ENCODE peak calls at places on chromosome 21, in ten cellular contexts. U is PC-3, W is A549, Y is left lung, T is lower lobe of right lung, B is aorta, O is body of pancreas, K is heart right ventricle, M is Panc1, X is upper lobe of right lung. G is an unnamed sample.

GRCh38 chr21:17050646-17051045 is 462.2 kb upstream of the CXADR start:
- ATAC-seq in U (no peak), W (no peak), Y (no peak), T (no peak), B (no peak), O (no peak), K (no peak), M (no peak), X (no peak), G (no peak)

GRCh38 chr21:15084668-15085067 is 19.9 kb upstream of the NRIP1 start:
- ATAC-seq in U (no peak), W (no peak), Y (no peak), T (no peak), B (no peak), O (peak), K (no peak), M (no peak), X (no peak), G (no peak)

GRCh38 chr21:9758888-9759287 is 762.5 kb upstream of the TPTE start:
- ATAC-seq in U (no peak), W (no peak), Y (no peak), T (no peak), B (peak), O (no peak), K (no peak), M (no peak), X (peak), G (no peak)

GRCh38 chr21:42373181-42373907 is 7.0 kb upstream of the TFF1 start:
- ATAC-seq in U (no peak), W (no peak), Y (no peak), T (no peak), B (no peak), O (no peak), K (no peak), M (no peak), X (no peak), G (no peak)

GRCh38 chr21:35368326-35368725 is 319.2 kb upstream of the RUNX1 start:
- ATAC-seq in U (peak), W (no peak), Y (no peak), T (no peak), B (no peak), O (no peak), K (no peak), M (no peak), X (no peak), G (no peak)

GRCh38 chr21:39109163-39109530 is 74.1 kb downstream of the PSMG1 start:
- ATAC-seq in U (no peak), W (no peak), Y (no peak), T (no peak), B (no peak), O (no peak), K (no peak), M (no peak), X (no peak), G (no peak)

GRCh38 chr21:42794551-42794950 is 84.8 kb downstream of the WDR4 start:
- ATAC-seq in U (no peak), W (no peak), Y (no peak), T (no peak), B (no peak), O (no peak), K (no peak), M (no peak), X (no peak), G (no peak)

GRCh38 chr21:23686737-23687136 is 1920.5 kb downstream of the MRPL39 start:
- ATAC-seq in U (no peak), W (no peak), Y (no peak), T (no peak), B (no peak), O (no peak), K (no peak), M (no peak), X (no peak), G (no peak)

GRCh38 chr21:39149882-39150281 is 33.4 kb downstream of the PSMG1 start:
- ATAC-seq in U (no peak), W (no peak), Y (no peak), T (no peak), B (no peak), O (no peak), K (no peak), M (no peak), X (no peak), G (no peak)

GRCh38 chr21:41983229-41983628 is 26.9 kb downstream of the ZBTB21 start:
- ATAC-seq in U (no peak), W (no peak), Y (no peak), T (no peak), B (no peak), O (no peak), K (no peak), M (no peak), X (no peak), G (no peak)

GRCh38 chr21:16322423-16322822 is 592.6 kb downstream of the USP25 start:
- ATAC-seq in U (no peak), W (no peak), Y (no peak), T (no peak), B (no peak), O (no peak), K (peak), M (no peak), X (no peak), G (no peak)

GRCh38 chr21:32370971-32371766 is 21.6 kb downstream of the URB1 start:
- ATAC-seq in U (no peak), W (no peak), Y (no peak), T (no peak), B (no peak), O (no peak), K (no peak), M (no peak), X (no peak), G (no peak)

GRCh38 chr21:43304621-43305335 is 122.2 kb downstream of the SIK1 start:
- ATAC-seq in U (no peak), W (no peak), Y (no peak), T (no peak), B (no peak), O (no peak), K (no peak), M (no peak), X (no peak), G (no peak)

GRCh38 chr21:15018382-15018781 is 46.4 kb downstream of the NRIP1 start:
- ATAC-seq in U (no peak), W (no peak), Y (no peak), T (no peak), B (no peak), O (no peak), K (no peak), M (no peak), X (no peak), G (no peak)

GRCh38 chr21:15966651-15967050 is 236.9 kb downstream of the USP25 start:
- ATAC-seq in U (no peak), W (no peak), Y (no peak), T (no peak), B (no peak), O (no peak), K (no peak), M (no peak), X (no peak), G (no peak)

GRCh38 chr21:38937286-38937790 is 131.6 kb downstream of the ETS2 start:
- ATAC-seq in U (no peak), W (no peak), Y (no peak), T (peak), B (no peak), O (no peak), K (no peak), M (no peak), X (no peak), G (no peak)

GRCh38 chr21:14523234-14523633 is 22.9 kb downstream of the SAMSN1 start:
- ATAC-seq in U (no peak), W (no peak), Y (peak), T (peak), B (no peak), O (no peak), K (peak), M (no peak), X (peak), G (no peak)

GRCh38 chr21:35635994-35636393 is 424.3 kb downstream of the SETD4 start:
- ATAC-seq in U (no peak), W (no peak), Y (no peak), T (no peak), B (no peak), O (no peak), K (no peak), M (no peak), X (no peak), G (no peak)

DNA sequence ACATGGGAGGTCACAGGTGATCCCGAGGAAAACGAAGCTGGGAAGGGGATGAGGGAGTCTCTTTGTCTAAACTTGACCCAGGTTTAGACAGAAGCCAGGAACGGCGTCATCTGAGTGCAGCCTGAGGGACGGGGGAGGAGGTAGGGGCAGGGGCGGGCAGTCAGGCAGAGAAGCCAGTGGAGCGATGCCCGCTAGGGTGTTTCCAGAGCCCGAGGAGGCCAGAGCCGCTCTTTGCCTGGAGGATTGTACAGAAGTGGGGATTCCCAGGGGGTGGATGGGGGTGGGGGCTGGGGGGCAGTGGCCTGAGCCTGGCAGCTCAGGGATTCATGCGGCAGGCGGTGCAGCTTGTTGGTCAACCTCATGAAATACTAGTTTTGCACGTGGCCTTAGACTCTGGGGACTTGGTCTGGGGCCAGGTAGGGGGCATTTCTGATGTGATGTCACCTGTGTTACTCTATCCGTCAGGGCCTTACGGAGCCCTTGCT is 58.4 kb downstream of the VPS26C start:
- ATAC-seq in U (no peak), W (no peak), Y (no peak), T (peak), B (no peak), O (peak), K (peak), M (no peak), X (peak), G (no peak)
- H3K4me3 ChIP-seq in U (no peak), W (no peak), Y (no peak), T (no peak), B (no peak), O (no peak), K (no peak), M (no peak), X (no peak), G (no peak)

GRCh38 chr21:46054031-46054430 is 43.9 kb upstream of the COL6A2 start:
- ATAC-seq in U (no peak), W (no peak), Y (no peak), T (no peak), B (no peak), O (no peak), K (no peak), M (no peak), X (no peak), G (no peak)

GRCh38 chr21:46051821-46052675 is 45.9 kb upstream of the COL6A2 start:
- ATAC-seq in U (no peak), W (no peak), Y (no peak), T (no peak), B (no peak), O (no peak), K (no peak), M (no peak), X (no peak), G (no peak)

GRCh38 chr21:46051379-46051770 is 46.5 kb upstream of the COL6A2 start:
- ATAC-seq in U (no peak), W (no peak), Y (no peak), T (no peak), B (no peak), O (no peak), K (no peak), M (no peak), X (no peak), G (no peak)

GRCh38 chr21:46054447-46054846 is 43.5 kb upstream of the COL6A2 start:
- ATAC-seq in U (no peak), W (no peak), Y (no peak), T (peak), B (no peak), O (no peak), K (no peak), M (peak), X (peak), G (peak)

DNA sequence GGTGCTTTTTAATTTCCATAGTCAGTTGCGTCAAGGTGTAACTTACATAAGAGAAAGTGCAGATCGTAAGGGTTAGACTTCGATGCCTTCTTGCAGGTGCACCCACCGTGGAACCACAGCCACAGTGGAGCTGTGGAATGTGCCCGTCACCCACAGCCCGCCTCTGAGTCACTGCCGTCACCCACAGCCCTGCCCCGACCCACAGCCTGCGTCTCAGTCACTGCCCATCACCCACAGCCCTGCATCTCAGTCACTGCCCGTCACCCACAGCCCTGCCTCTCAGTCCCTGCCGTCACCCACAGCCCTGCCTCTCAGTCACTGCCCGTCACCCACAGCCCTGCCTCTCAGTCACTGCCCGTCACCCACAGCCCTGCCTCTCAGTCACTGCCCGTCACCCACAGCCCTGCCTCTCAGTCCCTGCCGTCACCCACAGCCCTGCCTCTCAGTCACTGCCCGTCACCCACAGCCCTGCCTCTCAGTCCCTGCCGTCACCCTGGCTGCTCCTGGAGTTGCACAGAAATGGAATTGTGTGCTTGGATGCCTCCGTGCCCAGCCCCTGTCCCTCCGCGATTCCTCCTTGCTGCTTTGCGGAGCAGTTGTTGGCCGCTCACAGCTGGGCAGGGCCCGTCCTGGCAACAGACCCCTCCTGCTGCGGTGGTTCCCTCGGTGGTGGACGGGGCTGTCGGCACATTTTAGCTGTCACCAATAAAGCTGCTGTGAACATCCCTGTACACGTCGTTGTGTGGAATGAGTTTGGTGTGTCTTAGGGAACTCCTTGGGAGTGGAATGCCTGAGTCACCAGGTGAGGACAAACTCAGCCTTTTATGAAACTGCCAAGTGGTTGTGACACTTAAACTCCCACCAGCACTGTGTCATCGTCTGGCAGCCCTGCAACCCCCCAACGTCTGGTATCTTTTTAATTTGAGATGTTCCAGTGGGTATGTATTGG is 44.9 kb upstream of the COL6A2 start:
- ATAC-seq in U (peak), W (peak), Y (no peak), T (no peak), B (no peak), O (no peak), K (no peak), M (peak), X (no peak), G (no peak)
- H3K4me3 ChIP-seq in U (peak), W (no peak), Y (no peak), T (no peak), B (no peak), O (no peak), K (no peak), M (no peak), X (no peak), G (no peak)

GRCh38 chr21:44456207-44456914 is 1.1 kb downstream of the LRRC3 start:
- ATAC-seq in U (no peak), W (no peak), Y (no peak), T (no peak), B (no peak), O (no peak), K (no peak), M (peak), X (no peak), G (no peak)
- H3K4me3 ChIP-seq in U (peak), W (peak), Y (peak), T (peak), B (peak), O (no peak), K (no peak), M (peak), X (peak), G (peak)

GRCh38 chr21:31128234-31128633 is 90.0 kb upstream of the KRTAP19-8 start:
- ATAC-seq in U (no peak), W (no peak), Y (no peak), T (no peak), B (no peak), O (peak), K (no peak), M (no peak), X (no peak), G (no peak)
- H3K4me3 ChIP-seq in U (no peak), W (no peak), Y (no peak), T (no peak), B (no peak), O (no peak), K (no peak), M (no peak), X (no peak), G (no peak)

DNA sequence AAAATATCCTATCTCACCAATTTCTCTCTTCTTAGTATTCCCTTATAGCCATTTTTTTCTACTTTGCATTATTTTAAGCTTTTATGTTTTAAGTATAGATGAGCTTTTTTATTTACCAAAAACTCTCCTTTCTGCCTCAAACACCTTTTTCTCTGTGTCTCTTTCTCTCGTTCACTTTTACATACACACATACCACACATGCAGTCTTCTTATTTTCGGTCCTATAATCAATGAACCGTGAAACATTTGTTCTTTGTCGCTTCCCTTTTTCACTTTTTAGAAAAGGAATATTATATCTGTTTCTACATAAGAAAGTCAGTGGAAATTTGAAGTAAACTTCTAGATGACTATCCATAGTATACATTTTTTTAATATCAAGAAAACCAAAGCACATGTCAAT is 183.2 kb downstream of the MRPL39 start:
- ATAC-seq in U (no peak), W (no peak), Y (no peak), T (no peak), B (no peak), O (no peak), K (no peak), M (no peak), X (no peak), G (no peak)
- H3K4me3 ChIP-seq in U (no peak), W (no peak), Y (no peak), T (no peak), B (no peak), O (no peak), K (no peak), M (no peak), X (no peak), G (no peak)

GRCh38 chr21:44931137-44931500 is 8.7 kb upstream of the SLX9 start:
- ATAC-seq in U (peak), W (no peak), Y (no peak), T (peak), B (no peak), O (peak), K (no peak), M (no peak), X (peak), G (no peak)
- H3K4me3 ChIP-seq in U (peak), W (no peak), Y (peak), T (peak), B (no peak), O (no peak), K (no peak), M (no peak), X (peak), G (no peak)

GRCh38 chr21:46456750-46457149 is 1.9 kb upstream of the DIP2A start:
- ATAC-seq in U (no peak), W (no peak), Y (no peak), T (no peak), B (no peak), O (no peak), K (no peak), M (no peak), X (no peak), G (no peak)
- H3K4me3 ChIP-seq in U (peak), W (no peak), Y (no peak), T (no peak), B (no peak), O (no peak), K (no peak), M (no peak), X (no peak), G (no peak)

GRCh38 chr21:29985866-29986265 is 46.1 kb upstream of the GRIK1 start:
- ATAC-seq in U (no peak), W (no peak), Y (no peak), T (no peak), B (no peak), O (no peak), K (no peak), M (no peak), X (no peak), G (no peak)

GRCh38 chr21:29987762-29988161 is 48.0 kb upstream of the GRIK1 start:
- ATAC-seq in U (no peak), W (no peak), Y (no peak), T (no peak), B (no peak), O (no peak), K (no peak), M (no peak), X (no peak), G (no peak)

GRCh38 chr21:29991624-29992023 is 51.8 kb upstream of the GRIK1 start:
- ATAC-seq in U (no peak), W (no peak), Y (no peak), T (no peak), B (no peak), O (no peak), K (no peak), M (no peak), X (no peak), G (no peak)

DNA sequence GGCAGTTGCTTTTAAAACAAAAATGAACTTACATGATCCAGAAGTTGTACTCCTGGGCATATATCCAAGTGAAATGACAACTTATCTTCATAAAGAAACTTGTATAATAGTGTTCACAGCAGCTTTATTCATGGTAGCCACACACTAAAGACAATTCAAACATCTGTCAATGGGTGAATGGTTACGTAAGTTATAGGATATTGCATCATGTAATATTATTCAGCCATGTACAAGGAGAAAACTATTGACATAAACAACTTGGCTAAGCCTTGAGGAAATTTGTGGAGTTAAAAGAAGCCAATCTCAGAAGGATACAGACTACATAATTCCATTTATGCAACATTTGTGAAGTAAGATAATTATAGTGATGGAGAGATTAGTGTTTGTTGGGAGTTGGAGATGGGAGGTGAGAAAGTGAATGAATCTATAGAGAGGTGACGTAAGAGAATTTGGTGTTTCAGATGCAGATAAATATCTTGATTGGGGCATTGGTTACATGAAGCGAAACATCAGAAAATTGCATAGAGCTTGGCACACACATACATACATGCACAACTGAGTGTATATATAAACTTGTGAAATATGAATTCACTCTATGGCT is 49.9 kb upstream of the GRIK1 start:
- ATAC-seq in U (no peak), W (no peak), Y (no peak), T (no peak), B (no peak), O (no peak), K (no peak), M (no peak), X (no peak), G (no peak)
- H3K4me3 ChIP-seq in U (no peak), W (no peak), Y (no peak), T (no peak), B (no peak), O (no peak), K (no peak), M (no peak), X (no peak), G (no peak)

GRCh38 chr21:29078884-29079765 is 5.7 kb upstream of the CCT8 start:
- ATAC-seq in U (no peak), W (no peak), Y (peak), T (peak), B (peak), O (no peak), K (no peak), M (no peak), X (peak), G (no peak)

GRCh38 chr21:29083306-29083705 is 9.9 kb upstream of the CCT8 start:
- ATAC-seq in U (no peak), W (no peak), Y (no peak), T (no peak), B (no peak), O (no peak), K (no peak), M (no peak), X (no peak), G (no peak)

GRCh38 chr21:29077651-29078090 is 4.2 kb upstream of the CCT8 start:
- ATAC-seq in U (no peak), W (peak), Y (peak), T (peak), B (no peak), O (no peak), K (no peak), M (no peak), X (no peak), G (no peak)

GRCh38 chr21:29082416-29082815 is 9.0 kb upstream of the CCT8 start:
- ATAC-seq in U (no peak), W (no peak), Y (no peak), T (no peak), B (no peak), O (no peak), K (no peak), M (no peak), X (no peak), G (no peak)

GRCh38 chr21:29080454-29080930 is 7.0 kb upstream of the CCT8 start:
- ATAC-seq in U (no peak), W (no peak), Y (peak), T (peak), B (no peak), O (no peak), K (no peak), M (no peak), X (peak), G (no peak)
- H3K4me3 ChIP-seq in U (no peak), W (no peak), Y (no peak), T (no peak), B (no peak), O (no peak), K (no peak), M (no peak), X (no peak), G (no peak)

G was measured in gastroesophageal sphincter.